ENCODE peak calls at places on chromosome 7, in eight cellular contexts. H is sigmoid colon, O is tibial artery, Z is cardiac muscle cell, B is DND-41, T is right lobe of liver, Q is ovary, I is pancreas. E is an unnamed sample.
A peak's percentile ranks its signal among the peaks of the same experiment; 100 is the strongest.

GRCh38 chr7:6268909-6269306 is 3.5 kb downstream of the CYTH3 start:
- DNase-seq in H (no peak), Q (no peak), O (no peak), T (no peak), B (no peak), Z (no peak), I (no peak), E (peak; percentile 37)

GRCh38 chr7:117124585-117125220 is 171.4 kb downstream of the ST7 start:
- DNase-seq in B (peak; percentile 8), H (peak; percentile 82), Z (peak; percentile 88), O (peak; percentile 86), T (peak; percentile 80), I (peak; percentile 82), Q (peak; percentile 26), E (no peak)

GRCh38 chr7:118902600-118902999 is 678.1 kb downstream of the ANKRD7 start:
- DNase-seq in T (no peak), B (no peak), Q (no peak), H (no peak), O (no peak), Z (no peak), I (no peak), E (no peak)

GRCh38 chr7:1640376-1641172 is 29.5 kb upstream of the ELFN1 start:
- DNase-seq in O (no peak), Q (no peak), I (no peak), T (peak; percentile 27), H (no peak), Z (no peak), B (no peak), E (no peak)

GRCh38 chr7:151851782-151852181 is 25.1 kb downstream of the PRKAG2 start:
- DNase-seq in Z (no peak), H (no peak), Q (no peak), B (no peak), T (peak; percentile 58), I (peak; percentile 55), O (peak; percentile 79), E (no peak)

GRCh38 chr7:64889686-64890162 is 13.3 kb upstream of the ZNF273 start:
- DNase-seq in I (no peak), T (no peak), Z (no peak), H (no peak), B (no peak), Q (no peak), O (no peak), E (peak; percentile 33)

GRCh38 chr7:112708236-112708635 is 82.0 kb downstream of the TMEM168 start:
- DNase-seq in Q (no peak), T (no peak), Z (no peak), O (no peak), H (no peak), B (no peak), I (no peak), E (peak; percentile 45)

GRCh38 chr7:127620406-127621233 is 2.7 kb upstream of the PAX4 start:
- DNase-seq in T (no peak), Z (no peak), Q (no peak), O (no peak), I (no peak), H (no peak), B (no peak), E (no peak)

GRCh38 chr7:44977956-44978355 is 859 bp downstream of the MYO1G start:
- DNase-seq in Q (no peak), O (no peak), T (no peak), Z (no peak), H (peak; percentile 57), I (no peak), B (no peak), E (no peak)

GRCh38 chr7:44980393-44981034 is 1.7 kb upstream of the MYO1G start:
- DNase-seq in Z (peak; percentile 70), Q (no peak), B (peak; percentile 18), I (no peak), O (no peak), H (no peak), T (no peak), E (peak; percentile 33)

GRCh38 chr7:44979481-44980392 is 922 bp upstream of the MYO1G start:
- DNase-seq in Q (no peak), T (no peak), O (no peak), Z (no peak), H (peak; percentile 55), I (no peak), B (no peak), E (no peak)

GRCh38 chr7:44977304-44977858 is 1.4 kb downstream of the MYO1G start:
- DNase-seq in H (no peak), Q (no peak), T (no peak), B (peak; percentile 41), Z (no peak), O (no peak), I (no peak), E (peak; percentile 33)

DNA sequence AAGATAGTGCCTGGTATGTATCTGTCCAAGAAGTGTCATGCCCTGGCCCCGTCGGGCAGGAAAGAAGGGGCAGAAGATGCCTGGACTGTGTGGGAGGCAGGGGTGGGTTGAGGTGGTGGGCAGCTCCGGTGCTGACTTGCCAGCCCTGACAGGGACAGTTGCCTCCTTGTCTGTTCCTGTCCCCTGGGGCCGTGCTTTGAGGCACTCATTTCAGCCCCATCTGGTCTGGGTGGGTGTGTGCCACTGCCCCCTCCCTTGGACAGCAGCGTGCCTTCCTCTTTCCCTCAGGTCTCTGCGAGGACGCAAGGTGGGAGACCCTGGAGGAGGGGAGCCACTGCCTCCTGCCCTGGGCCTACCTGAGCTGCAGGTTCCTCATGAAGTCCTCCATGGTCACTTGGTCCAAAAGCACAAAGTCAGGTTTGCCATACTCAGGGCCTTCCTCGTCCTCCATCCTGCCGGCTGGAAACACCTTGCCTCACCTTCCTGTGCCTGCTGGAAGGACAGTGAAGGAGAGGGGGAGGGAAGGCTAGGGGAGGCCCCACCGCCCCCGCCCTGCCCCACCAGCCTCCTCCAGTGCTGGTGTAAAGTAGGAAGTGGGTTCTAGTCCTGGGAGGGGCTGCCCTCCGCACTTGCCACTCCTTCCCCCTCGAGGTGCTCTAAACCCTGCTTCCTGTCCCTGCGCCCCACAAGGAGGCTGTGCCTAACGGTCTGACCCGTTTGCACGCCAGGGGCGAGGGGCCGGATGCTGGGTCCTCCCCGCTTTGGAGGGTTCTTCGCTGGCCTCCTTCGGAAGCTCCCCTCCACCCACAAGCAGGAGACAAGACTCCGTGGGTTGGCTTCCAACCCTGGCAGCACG is at the start of gene MYO1G:
- DNase-seq in B (peak; percentile 95), Q (no peak), H (peak; percentile 70), T (peak; percentile 50), I (no peak), O (no peak), Z (no peak), E (no peak)
- H3K4me3 ChIP-seq in B (peak within 1 kb of the TSS; percentile 11), Q (no peak within 1 kb of the TSS), H (no peak within 1 kb of the TSS), T (peak within 1 kb of the TSS; percentile 23), I (no peak within 1 kb of the TSS), O (no peak within 1 kb of the TSS), Z (no peak within 1 kb of the TSS), E (no peak within 1 kb of the TSS)

DNA sequence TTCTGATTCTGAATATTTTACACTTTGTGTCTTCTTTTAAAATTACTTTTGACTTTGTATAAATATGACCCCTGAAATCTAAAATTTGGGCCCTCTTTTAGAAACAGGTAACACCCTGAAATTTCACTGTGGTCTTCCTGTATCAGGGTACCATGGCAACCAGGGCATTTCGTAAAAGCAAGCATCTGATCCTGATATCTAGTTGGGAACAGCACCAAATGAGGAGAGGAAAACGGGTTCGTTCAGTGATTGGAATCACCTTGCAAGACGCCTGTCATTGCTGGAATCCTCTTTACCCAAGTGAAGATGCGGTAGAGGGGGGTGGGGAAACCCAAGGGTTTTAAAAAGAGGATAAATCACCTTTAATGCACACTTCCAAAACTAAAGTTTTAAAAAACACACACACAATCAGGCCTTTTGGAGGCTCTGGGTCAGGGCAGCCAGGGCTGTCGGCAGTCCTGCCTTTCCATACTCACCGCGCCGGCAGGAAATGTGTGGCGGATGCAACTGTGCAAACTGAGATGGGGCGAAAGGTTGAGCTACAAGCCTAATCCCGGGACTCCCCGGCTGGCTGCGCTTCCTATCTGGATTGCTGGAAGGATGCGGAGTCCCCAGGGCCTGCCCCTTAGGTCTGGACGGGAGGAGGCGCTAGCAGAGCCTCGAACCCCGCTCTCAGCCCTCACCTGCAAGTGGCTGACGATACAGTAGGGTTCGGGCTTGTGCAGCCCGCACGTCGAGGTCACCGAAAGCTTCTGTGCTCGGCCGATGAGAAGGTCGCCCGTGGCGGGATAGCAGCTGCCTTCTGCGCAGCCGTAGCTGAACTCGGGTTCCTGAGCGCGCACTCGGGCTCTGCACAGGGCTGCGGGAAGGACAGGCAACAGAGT is 1.8 kb downstream of the LAMB1 start:
- DNase-seq in O (peak; percentile 66), Q (peak; percentile 48), Z (peak; percentile 77), T (no peak), I (peak; percentile 35), H (peak; percentile 78), B (no peak), E (peak; percentile 61)
- H3K4me1 ChIP-seq in O (peaks cover 53% of the 10 kb centered on the region), Q (peaks cover 3% of the 10 kb centered on the region), Z (peaks cover 7% of the 10 kb centered on the region), T (peaks cover 24% of the 10 kb centered on the region), I (peaks cover 30% of the 10 kb centered on the region), H (peaks cover 52% of the 10 kb centered on the region), B (no peaks in the 10 kb centered on the region), E (peaks cover 70% of the 10 kb centered on the region)

DNA sequence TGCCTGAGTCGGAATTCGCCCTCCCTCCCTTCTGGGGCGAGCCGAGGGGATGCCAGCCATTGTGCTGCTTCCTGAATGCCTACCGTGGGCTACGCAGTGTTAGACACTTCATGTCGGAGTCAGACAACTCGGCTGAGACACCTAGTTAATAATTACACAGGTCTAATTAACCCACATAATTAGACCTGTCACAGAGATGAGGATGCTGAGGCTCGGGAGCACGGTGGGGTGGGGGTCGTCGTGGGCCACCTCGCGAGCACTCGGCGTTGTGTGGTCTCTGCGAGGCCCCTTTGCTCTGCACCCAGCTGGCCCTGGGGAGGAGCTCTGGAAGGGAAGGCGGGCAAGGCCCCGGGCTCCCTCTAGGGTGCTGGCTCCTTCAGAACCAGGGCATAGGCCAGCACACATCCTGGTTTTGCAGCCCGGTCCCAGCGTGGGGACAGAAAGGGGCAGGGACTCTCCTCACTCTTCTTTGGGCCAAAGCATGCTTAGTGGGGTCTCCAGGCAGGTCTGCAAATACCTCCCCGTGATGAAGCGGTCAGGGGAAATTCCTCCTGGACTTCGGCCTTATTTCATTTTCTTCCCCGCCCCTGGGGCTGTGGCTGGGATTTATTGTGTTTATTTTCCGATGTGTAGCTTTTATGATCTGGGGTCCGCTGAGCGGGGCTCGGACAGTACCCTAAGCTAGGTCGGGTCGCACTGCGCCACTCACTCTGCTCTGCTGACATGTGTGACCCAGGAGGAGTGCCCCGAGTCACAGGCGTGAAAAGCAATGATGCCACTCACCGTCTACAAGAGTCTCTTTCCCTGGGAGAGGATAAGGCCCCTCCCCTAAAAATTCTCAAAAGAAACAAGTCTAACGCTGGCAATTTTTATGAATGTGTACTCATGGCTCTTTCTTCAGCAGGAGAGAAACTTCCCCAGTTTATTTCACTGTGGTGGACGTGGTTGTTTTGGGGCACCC is 4.9 kb upstream of the FOXL3 start:
- DNase-seq in Q (no peak), Z (no peak), O (peak; percentile 55), T (peak; percentile 23), B (no peak), H (peak; percentile 47), I (no peak), E (peak; percentile 62)
- H3K27me3 ChIP-seq in Q (peaks cover 3% of the 10 kb centered on the region), Z (peaks cover 62% of the 10 kb centered on the region), O (peaks cover 51% of the 10 kb centered on the region), T (peaks cover 8% of the 10 kb centered on the region), B (no peaks in the 10 kb centered on the region), H (peaks cover 17% of the 10 kb centered on the region), I (peaks cover 8% of the 10 kb centered on the region), E (no peaks in the 10 kb centered on the region)

GRCh38 chr7:150407588-150408392 is 28.7 kb downstream of the ZNF775 start:
- DNase-seq in O (no peak), T (no peak), H (peak; percentile 63), I (no peak), Z (no peak), B (no peak), Q (no peak), E (no peak)

GRCh38 chr7:150406311-150406564 is 27.1 kb downstream of the ZNF775 start:
- DNase-seq in I (no peak), Q (peak; percentile 19), O (no peak), T (no peak), Z (no peak), H (no peak), B (peak; percentile 63), E (no peak)

GRCh38 chr7:150405584-150406310 is 26.6 kb downstream of the ZNF775 start:
- DNase-seq in T (no peak), I (no peak), B (no peak), Q (no peak), Z (no peak), O (no peak), H (no peak), E (peak; percentile 42)

GRCh38 chr7:150404785-150405583 is 25.9 kb downstream of the ZNF775 start:
- DNase-seq in B (peak; percentile 86), Z (peak; percentile 95), Q (peak; percentile 91), H (peak; percentile 96), T (peak; percentile 93), I (peak; percentile 90), O (peak; percentile 93), E (peak; percentile 93)

GRCh38 chr7:150406565-150407421 is 27.7 kb downstream of the ZNF775 start:
- DNase-seq in O (no peak), H (peak; percentile 75), Q (peak; percentile 26), Z (peak; percentile 10), I (no peak), B (peak; percentile 74), T (no peak), E (no peak)
- H3K4me3 ChIP-seq in O (peak overlapping the region; percentile 93), H (peak overlapping the region; percentile 74), Q (peak overlapping the region; percentile 62), Z (no peak overlapping the region), I (no peak overlapping the region), B (peak overlapping the region; percentile 83), T (no peak overlapping the region), E (peak overlapping the region; percentile 4)